ENCODE peak calls at places on chromosomes 3 and 15, in nine cellular contexts. C is SJSA1; G is mesothelial cell of epicardium; B is activated T-helper 1 cell treated with Interleukin-2 at 50 U/mL for 16 hours; P is stimulated activated CD4-positive, alpha-beta T cell treated with anti-CD3 and anti-CD28 coated beads, Interleukin-12 subunit alpha, Interleukin-12 subunit beta, amount 100 ng/mL, for 4 hours; Y is GM03348; I is activated CD8-positive, alpha-beta T cell treated with anti-CD3 and anti-CD28 coated beads, Interleukin-2, amount 10 ng/mL, durations not matched to agents 7 days and 5 days; E is PC-3; A is retina. M is an unnamed sample.

GRCh38 chr3:49610881-49611280 is 56.6 kb downstream of the BSN start:
- DNase-seq in C (peak), G (no peak), A (no peak), P (no peak), B (no peak), Y (no peak), I (no peak), E (no peak), M (no peak)

GRCh38 chr3:50417637-50418033 is 58.3 kb upstream of the TMEM115 start:
- DNase-seq in I (no peak), G (no peak), B (no peak), Y (no peak), E (no peak), P (no peak), C (no peak), A (no peak), M (no peak)

GRCh38 chr3:133455960-133456359 is 56.1 kb downstream of the BFSP2 start:
- DNase-seq in I (no peak), E (no peak), G (no peak), Y (no peak), C (no peak), B (no peak), A (no peak), P (no peak), M (no peak)

GRCh38 chr3:41673643-41674042 is 288.3 kb downstream of the ULK4 start:
- DNase-seq in I (no peak), Y (no peak), G (no peak), C (no peak), B (no peak), A (no peak), E (no peak), P (no peak), M (no peak)

GRCh38 chr15:67550522-67550921 is 8.0 kb downstream of the MAP2K5 start:
- DNase-seq in C (no peak), P (no peak), I (no peak), B (no peak), Y (peak), E (no peak), G (no peak), A (no peak), M (peak)

GRCh38 chr3:160226026-160226739 is 961 bp downstream of the C3orf80 start:
- DNase-seq in Y (peak), P (no peak), B (no peak), I (peak), G (no peak), C (no peak), A (peak), E (no peak), M (peak)

GRCh38 chr15:68278345-68279217 is 1.0 kb downstream of the FEM1B start:
- DNase-seq in P (no peak), Y (no peak), E (peak), B (no peak), A (no peak), C (peak), G (peak), I (peak), M (no peak)

GRCh38 chr3:115217678-115218451 is 70.8 kb upstream of the ZBTB20 start:
- DNase-seq in G (no peak), P (no peak), C (peak), E (peak), Y (peak), B (no peak), A (peak), I (peak), M (peak)

GRCh38 chr15:41018534-41018933 is 65.3 kb downstream of the CHAC1 start:
- DNase-seq in A (no peak), G (no peak), Y (no peak), E (peak), P (no peak), C (no peak), B (no peak), I (no peak), M (no peak)

GRCh38 chr3:107994181-107994580 is 96.7 kb downstream of the CD47 start:
- DNase-seq in C (no peak), A (no peak), E (peak), P (no peak), Y (no peak), I (no peak), G (no peak), B (no peak), M (no peak)

GRCh38 chr15:72426753-72427152 is 28.6 kb downstream of the TMEM202 start:
- DNase-seq in E (no peak), A (no peak), P (no peak), B (no peak), C (no peak), Y (no peak), G (no peak), I (no peak), M (no peak)